ENCODE peak calls at places on chromosomes 1 and 21, in eight cellular contexts. F is fibroblast of gingiva; V is stimulated activated naive CD4-positive, alpha-beta T cell; S is CD8-positive, alpha-beta T cell; R is stimulated activated CD8-positive, alpha-beta memory T cell treated with anti-CD3 and anti-CD28 coated beads, Interleukin-12 subunit alpha, Interleukin-12 subunit beta, amount 100 ng/mL, for 1 hour; P is CD8-positive, alpha-beta memory T cell; Q is NCI-H460; E is AG08396. U is an unnamed sample.

GRCh38 chr1:209560529-209560928 is 23.0 kb upstream of the CAMK1G start:
- DNase-seq in F (no peak), V (no peak), Q (no peak), E (no peak), R (no peak), S (no peak), P (no peak), U (no peak)

GRCh38 chr1:148160421-148161251 is 8.6 kb upstream of the NBPF11 start:
- DNase-seq in V (no peak), S (no peak), F (no peak), R (no peak), E (no peak), P (no peak), Q (no peak), U (no peak)

GRCh38 chr1:212415107-212415841 is 588 bp upstream of the PACC1 start:
- DNase-seq in Q (no peak), R (no peak), P (no peak), E (no peak), F (no peak), S (no peak), V (no peak), U (no peak)

GRCh38 chr1:119279441-119280415 is 88.9 kb upstream of the HAO2 start:
- DNase-seq in S (no peak), E (peak), F (peak), V (no peak), P (no peak), Q (peak), R (no peak), U (no peak)

GRCh38 chr1:218347316-218347712 is 2.2 kb downstream of the TGFB2 start:
- DNase-seq in S (no peak), F (peak), R (no peak), Q (peak), P (no peak), E (peak), V (no peak), U (no peak)

GRCh38 chr1:227325195-227325594 is 6.9 kb upstream of the CDC42BPA start:
- DNase-seq in F (no peak), R (no peak), P (no peak), S (no peak), E (no peak), Q (no peak), V (no peak), U (no peak)

GRCh38 chr1:234975941-234976871 is 152.4 kb downstream of the TOMM20 start:
- DNase-seq in V (no peak), S (no peak), Q (no peak), R (no peak), F (peak), E (no peak), P (no peak), U (no peak)

GRCh38 chr1:162075862-162076261 is 6.4 kb downstream of the NOS1AP start:
- DNase-seq in R (no peak), F (no peak), E (no peak), V (no peak), S (no peak), P (no peak), Q (no peak), U (no peak)

GRCh38 chr21:30719401-30719800 is 824 bp upstream of the KRTAP21-3 start:
- DNase-seq in P (no peak), V (no peak), F (no peak), E (no peak), S (no peak), Q (no peak), R (no peak), U (no peak)

GRCh38 chr1:154410185-154410827 is 5.2 kb downstream of the IL6R start:
- DNase-seq in R (no peak), E (no peak), V (no peak), F (no peak), S (no peak), P (no peak), Q (no peak), U (no peak)

GRCh38 chr1:163084330-163084729 is 15.2 kb downstream of the RGS4 start:
- DNase-seq in P (no peak), F (peak), R (no peak), V (no peak), E (no peak), Q (no peak), S (no peak), U (no peak)

GRCh38 chr21:27412530-27412929 is 445.6 kb upstream of the ADAMTS5 start:
- DNase-seq in P (no peak), Q (no peak), S (no peak), E (no peak), R (no peak), F (no peak), V (no peak), U (no peak)

U was measured in stromal cell of bone marrow.